ENCODE peak calls at places on chromosomes 7 and 10, in four cellular contexts. One of them, this sample, is unnamed.

GRCh38 chr10:792792-793100 is 103.3 kb upstream of the DIP2C start:
- DNase-seq in IMR-90: peak
- DNase-seq in GM12878: no peak
- DNase-seq in K562: no peak
- DNase-seq in this sample: no peak

GRCh38 chr7:47259682-47260081 is 322.2 kb downstream of the TNS3 start:
- DNase-seq in IMR-90: no peak
- DNase-seq in GM12878: no peak
- DNase-seq in K562: no peak
- DNase-seq in this sample: no peak

GRCh38 chr10:63977329-63977923 is 456.2 kb downstream of the REEP3 start:
- DNase-seq in IMR-90: peak
- DNase-seq in GM12878: no peak
- DNase-seq in K562: peak
- DNase-seq in this sample: peak

GRCh38 chr7:29345590-29345989 is 151.0 kb downstream of the CHN2 start:
- DNase-seq in IMR-90: no peak
- DNase-seq in GM12878: no peak
- DNase-seq in K562: no peak
- DNase-seq in this sample: peak

GRCh38 chr10:127908106-127908957 is 1.4 kb downstream of the PTPRE start:
- DNase-seq in IMR-90: peak
- DNase-seq in GM12878: no peak
- DNase-seq in K562: no peak
- DNase-seq in this sample: no peak

GRCh38 chr10:102619281-102619981 is 24.8 kb upstream of the TRIM8 start:
- DNase-seq in IMR-90: no peak
- DNase-seq in GM12878: no peak
- DNase-seq in K562: no peak
- DNase-seq in this sample: no peak

GRCh38 chr10:96910488-96911395 is 78.6 kb downstream of the LCOR start:
- DNase-seq in IMR-90: peak
- DNase-seq in GM12878: peak
- DNase-seq in K562: peak
- DNase-seq in this sample: no peak

GRCh38 chr10:14247650-14248258 is 83.0 kb downstream of the FRMD4A start:
- DNase-seq in IMR-90: no peak
- DNase-seq in GM12878: no peak
- DNase-seq in K562: no peak
- DNase-seq in this sample: no peak

GRCh38 chr10:76547352-76547972 is 1090.1 kb downstream of the KCNMA1 start:
- DNase-seq in IMR-90: peak
- DNase-seq in GM12878: no peak
- DNase-seq in K562: peak
- DNase-seq in this sample: peak

GRCh38 chr7:47239927-47240570 is 341.9 kb downstream of the TNS3 start:
- DNase-seq in IMR-90: no peak
- DNase-seq in GM12878: no peak
- DNase-seq in K562: no peak
- DNase-seq in this sample: no peak

GRCh38 chr7:155369-156000 is 36.9 kb upstream of the FAM20C start:
- DNase-seq in IMR-90: peak
- DNase-seq in GM12878: no peak
- DNase-seq in K562: no peak
- DNase-seq in this sample: no peak

GRCh38 chr10:7475046-7475860 is 64.4 kb upstream of the SFMBT2 start:
- DNase-seq in IMR-90: no peak
- DNase-seq in GM12878: no peak
- DNase-seq in K562: no peak
- DNase-seq in this sample: no peak

GRCh38 chr10:85643839-85644525 is 722.6 kb downstream of the GRID1 start:
- DNase-seq in IMR-90: no peak
- DNase-seq in GM12878: no peak
- DNase-seq in K562: no peak
- DNase-seq in this sample: no peak

GRCh38 chr10:96334888-96335526 is 23.8 kb downstream of the OPALIN start:
- DNase-seq in IMR-90: peak
- DNase-seq in GM12878: no peak
- DNase-seq in K562: peak
- DNase-seq in this sample: no peak

GRCh38 chr7:157661611-157661975 is 324.8 kb downstream of the DNAJB6 start:
- DNase-seq in IMR-90: no peak
- DNase-seq in GM12878: no peak
- DNase-seq in K562: no peak
- DNase-seq in this sample: no peak

GRCh38 chr10:10814103-10814502 is 203.6 kb upstream of the CELF2 start:
- DNase-seq in IMR-90: no peak
- DNase-seq in GM12878: no peak
- DNase-seq in K562: no peak
- DNase-seq in this sample: no peak

GRCh38 chr10:96306516-96306915 is 2.3 kb downstream of the DNTT start:
- DNase-seq in IMR-90: no peak
- DNase-seq in GM12878: no peak
- DNase-seq in K562: no peak
- DNase-seq in this sample: no peak

GRCh38 chr10:102280397-102281015 is 35.2 kb downstream of the GBF1 start:
- DNase-seq in IMR-90: peak
- DNase-seq in GM12878: no peak
- DNase-seq in K562: no peak
- DNase-seq in this sample: no peak

GRCh38 chr7:117069379-117069778 is 116.1 kb downstream of the ST7 start:
- DNase-seq in IMR-90: no peak
- DNase-seq in GM12878: peak
- DNase-seq in K562: no peak
- DNase-seq in this sample: no peak

GRCh38 chr7:117071597-117071996 is 118.3 kb downstream of the ST7 start:
- DNase-seq in IMR-90: no peak
- DNase-seq in GM12878: no peak
- DNase-seq in K562: no peak
- DNase-seq in this sample: no peak

GRCh38 chr7:117066668-117067067 is 113.4 kb downstream of the ST7 start:
- DNase-seq in IMR-90: no peak
- DNase-seq in GM12878: no peak
- DNase-seq in K562: no peak
- DNase-seq in this sample: no peak

GRCh38 chr7:117067322-117067721 is 114.0 kb downstream of the ST7 start:
- DNase-seq in IMR-90: no peak
- DNase-seq in GM12878: no peak
- DNase-seq in K562: no peak
- DNase-seq in this sample: no peak

GRCh38 chr7:117068511-117069155 is 115.3 kb downstream of the ST7 start:
- DNase-seq in IMR-90: no peak
- DNase-seq in GM12878: no peak
- DNase-seq in K562: no peak
- DNase-seq in this sample: no peak
- TF ChIP-seq CHD1 in IMR-90: no peak
- TF ChIP-seq CHD1 in GM12878: no peak
- TF ChIP-seq CHD1 in K562: no peak
- TF ChIP-seq CHD1 in this sample: no peak

GRCh38 chr10:46222364-46222935 is 64.3 kb upstream of the ANTXRL start:
- DNase-seq in IMR-90: peak
- DNase-seq in GM12878: no peak
- DNase-seq in K562: no peak
- DNase-seq in this sample: no peak
- TF ChIP-seq CHD1 in IMR-90: no peak
- TF ChIP-seq CHD1 in GM12878: no peak
- TF ChIP-seq CHD1 in K562: no peak
- TF ChIP-seq CHD1 in this sample: no peak

GRCh38 chr7:41222704-41223103 is 480.2 kb downstream of the INHBA start:
- DNase-seq in IMR-90: peak
- DNase-seq in GM12878: no peak
- DNase-seq in K562: no peak
- DNase-seq in this sample: no peak
- TF ChIP-seq CHD1 in IMR-90: no peak
- TF ChIP-seq CHD1 in GM12878: no peak
- TF ChIP-seq CHD1 in K562: no peak
- TF ChIP-seq CHD1 in this sample: no peak

GRCh38 chr7:129719980-129720732 is 108.6 kb downstream of the NRF1 start:
- DNase-seq in IMR-90: peak
- DNase-seq in GM12878: no peak
- DNase-seq in K562: peak
- DNase-seq in this sample: no peak
- TF ChIP-seq CHD1 in IMR-90: no peak
- TF ChIP-seq CHD1 in GM12878: no peak
- TF ChIP-seq CHD1 in K562: no peak
- TF ChIP-seq CHD1 in this sample: no peak

DNA sequence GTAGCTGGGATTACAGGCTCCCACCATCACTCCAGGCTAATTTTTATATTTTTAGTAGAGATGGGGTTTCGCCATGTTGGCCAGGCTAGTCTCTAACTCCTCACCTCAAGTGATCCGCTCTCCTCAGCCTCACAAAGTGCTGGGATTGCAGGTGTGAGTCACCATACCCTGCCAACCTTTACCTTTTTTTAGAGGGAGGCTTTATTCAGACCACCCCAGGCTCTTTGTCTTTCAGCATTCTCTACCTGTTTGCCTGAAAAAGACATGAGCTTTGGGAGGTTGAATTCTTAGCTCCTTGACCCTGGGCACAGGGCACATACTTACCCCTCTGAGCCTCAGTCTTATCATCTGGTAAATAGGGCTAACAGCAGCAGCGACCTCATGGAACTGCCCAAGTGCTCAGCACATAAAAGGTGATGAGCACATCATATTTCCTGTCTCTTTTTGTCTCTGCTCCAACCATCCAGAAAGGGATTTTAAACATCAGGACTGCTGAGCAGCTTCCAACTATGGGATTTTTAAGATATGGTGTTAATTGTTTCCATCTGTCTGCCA is 17.0 kb downstream of the FRMPD2 start:
- DNase-seq in IMR-90: no peak
- DNase-seq in GM12878: no peak
- DNase-seq in K562: no peak
- DNase-seq in this sample: no peak
- TF ChIP-seq CHD1 in IMR-90: no peak
- TF ChIP-seq CHD1 in GM12878: no peak
- TF ChIP-seq CHD1 in K562: no peak
- TF ChIP-seq CHD1 in this sample: no peak

GRCh38 chr7:2202361-2202761 is 30.4 kb downstream of the MAD1L1 start:
- DNase-seq in IMR-90: no peak
- DNase-seq in GM12878: no peak
- DNase-seq in K562: no peak
- DNase-seq in this sample: no peak

GRCh38 chr7:2200584-2200980 is 32.2 kb downstream of the MAD1L1 start:
- DNase-seq in IMR-90: no peak
- DNase-seq in GM12878: no peak
- DNase-seq in K562: no peak
- DNase-seq in this sample: no peak

GRCh38 chr7:2202901-2203550 is 29.7 kb downstream of the MAD1L1 start:
- DNase-seq in IMR-90: no peak
- DNase-seq in GM12878: no peak
- DNase-seq in K562: no peak
- DNase-seq in this sample: no peak

GRCh38 chr7:2201128-2201527 is 31.6 kb downstream of the MAD1L1 start:
- DNase-seq in IMR-90: no peak
- DNase-seq in GM12878: no peak
- DNase-seq in K562: no peak
- DNase-seq in this sample: no peak

GRCh38 chr7:2201686-2202360 is 30.9 kb downstream of the MAD1L1 start:
- DNase-seq in IMR-90: no peak
- DNase-seq in GM12878: no peak
- DNase-seq in K562: no peak
- DNase-seq in this sample: no peak
- TF ChIP-seq CHD1 in IMR-90: no peak
- TF ChIP-seq CHD1 in GM12878: no peak
- TF ChIP-seq CHD1 in K562: no peak
- TF ChIP-seq CHD1 in this sample: no peak

This sample was measured in H1.